ENCODE peak calls at places on chromosome 19, in five cellular contexts. L, G, M, S and X are unnamed samples.
A peak's percentile ranks its signal among the peaks of the same experiment; 100 is the strongest.

GRCh38 chr19:18057557-18057956 is 29.2 kb downstream of the IL12RB1 start:
- DNase-seq in L (no peak), S (no peak), M (no peak), G (no peak), X (no peak)

GRCh38 chr19:6971366-6971765 is 49.9 kb downstream of the MBD3L2B start:
- DNase-seq in M (no peak), G (no peak), S (no peak), L (no peak), X (no peak)

GRCh38 chr19:10809693-10810285 is 26.2 kb downstream of the TMED1 start:
- DNase-seq in G (no peak), L (no peak), S (no peak), M (no peak), X (no peak)

GRCh38 chr19:48511800-48512503 is at the start of gene LMTK3:
- DNase-seq in M (peak; percentile 56), S (peak; percentile 90), L (peak; percentile 60), G (peak; percentile 90), X (peak; percentile 88)

GRCh38 chr19:3494051-3494450 is 6.4 kb downstream of the DOHH start:
- DNase-seq in S (no peak), L (peak; percentile 41), M (no peak), G (no peak), X (no peak)

GRCh38 chr19:42552086-42553065 is 24.1 kb upstream of the CEACAM1 start:
- DNase-seq in G (no peak), M (no peak), L (no peak), S (no peak), X (no peak)

GRCh38 chr19:13020002-13020414 is 24.7 kb downstream of the NFIX start:
- DNase-seq in G (no peak), M (peak; percentile 34), S (no peak), L (no peak), X (no peak)

GRCh38 chr19:38392707-38393308 is 4.3 kb downstream of the SPRED3 start:
- DNase-seq in L (no peak), M (peak; percentile 63), G (no peak), S (no peak), X (no peak)

GRCh38 chr19:18070181-18070580 is 16.6 kb downstream of the IL12RB1 start:
- DNase-seq in S (no peak), M (no peak), L (no peak), G (no peak), X (no peak)

GRCh38 chr19:4044927-4045557 is 21.7 kb downstream of the ZBTB7A start:
- DNase-seq in L (no peak), G (no peak), M (no peak), S (no peak), X (no peak)

GRCh38 chr19:4829001-4829712 is 2.4 kb downstream of the TICAM1 start:
- DNase-seq in S (no peak), L (no peak), G (no peak), M (no peak), X (no peak)

GRCh38 chr19:35856546-35857149 is at the start of gene KIRREL2:
- DNase-seq in G (peak; percentile 36), L (no peak), M (no peak), S (no peak), X (peak; percentile 62)

GRCh38 chr19:15210323-15210774 is 9.6 kb upstream of the NOTCH3 start:
- DNase-seq in S (no peak), M (peak; percentile 59), L (no peak), G (no peak), X (no peak)

GRCh38 chr19:19636573-19636972 is 6.9 kb downstream of the GMIP start:
- DNase-seq in S (no peak), M (no peak), G (no peak), L (no peak), X (no peak)

GRCh38 chr19:29326351-29326750 is 113.4 kb upstream of the UQCRFS1 start:
- DNase-seq in G (no peak), L (no peak), S (no peak), M (no peak), X (no peak)

GRCh38 chr19:4577020-4577782 is 17.7 kb upstream of the SEMA6B start:
- DNase-seq in S (no peak), M (no peak), G (no peak), L (no peak), X (no peak)

GRCh38 chr19:5801796-5802616 is 2.9 kb upstream of the NRTN start:
- DNase-seq in S (no peak), M (peak; percentile 12), L (no peak), G (no peak), X (no peak)

GRCh38 chr19:8320564-8321066 is 560 bp downstream of the NDUFA7 start:
- DNase-seq in M (no peak), L (no peak), G (peak; percentile 29), S (no peak), X (no peak)

GRCh38 chr19:51066816-51067215 is 1.9 kb upstream of the KLK13 start:
- DNase-seq in G (no peak), M (no peak), S (no peak), L (no peak), X (no peak)

GRCh38 chr19:7500811-7501450 is 12.1 kb upstream of the PEX11G start:
- DNase-seq in M (peak; percentile 46), G (no peak), S (peak; percentile 93), L (peak; percentile 34), X (no peak)

GRCh38 chr19:52248256-52248655 is 21.1 kb upstream of the ZNF766 start:
- DNase-seq in M (peak; percentile 33), L (no peak), S (peak; percentile 42), G (peak; percentile 60), X (peak; percentile 62)

GRCh38 chr19:29545866-29546582 is 20.2 kb downstream of the VSTM2B start:
- DNase-seq in L (no peak), S (no peak), G (no peak), M (no peak), X (no peak)

GRCh38 chr19:17739121-17739875 is 12.0 kb upstream of the FCHO1 start:
- DNase-seq in G (no peak), L (no peak), M (no peak), S (no peak), X (no peak)

GRCh38 chr19:34220472-34221063 is 33.8 kb upstream of the GARRE1 start:
- DNase-seq in G (peak; percentile 58), M (peak; percentile 53), L (no peak), S (peak; percentile 52), X (peak; percentile 48)

GRCh38 chr19:49560358-49560900 is 19.9 kb downstream of the NOSIP start:
- DNase-seq in M (no peak), L (no peak), G (peak; percentile 53), S (no peak), X (peak; percentile 57)

GRCh38 chr19:44602071-44602470 is 11.3 kb upstream of the IGSF23 start:
- DNase-seq in G (no peak), S (peak; percentile 59), L (no peak), M (no peak), X (no peak)

GRCh38 chr19:51006406-51006805 is 5.0 kb upstream of the KLK8 start:
- DNase-seq in G (no peak), S (no peak), M (no peak), L (no peak), X (no peak)

GRCh38 chr19:55408320-55408836 is 790 bp upstream of the UBE2S start:
- DNase-seq in G (no peak), S (no peak), M (no peak), L (no peak), X (no peak)

GRCh38 chr19:27974082-27974513 is 1238.9 kb downstream of the UQCRFS1 start:
- DNase-seq in L (no peak), S (no peak), M (no peak), G (no peak), X (no peak)

GRCh38 chr19:45827459-45828093 is 12.5 kb upstream of the RSPH6A start:
- DNase-seq in S (no peak), L (no peak), M (no peak), G (no peak), X (no peak)

GRCh38 chr19:11659612-11660011 is 62.3 kb downstream of the ZNF627 start:
- DNase-seq in S (peak; percentile 5), L (no peak), M (peak; percentile 12), G (no peak), X (no peak)

GRCh38 chr19:19342086-19343015 is 21.7 kb downstream of the MAU2 start:
- DNase-seq in L (peak; percentile 9), G (no peak), M (peak; percentile 46), S (peak; percentile 34), X (no peak)